ENCODE peak calls at places on chromosomes 16 and 17, in four cellular contexts. P, T, M and X are unnamed samples.

GRCh38 chr16:80806957-80807356 is 2.6 kb upstream of the CDYL2 start:
- DNase-seq in P (peak), T (peak), M (peak), X (peak)

GRCh38 chr16:9077001-9077809 is 14.2 kb upstream of the HAPSTR1 start:
- DNase-seq in P (no peak), T (peak), M (peak), X (peak)

GRCh38 chr16:47732122-47732805 is 271.1 kb downstream of the PHKB start:
- DNase-seq in P (no peak), T (peak), M (peak), X (peak)

GRCh38 chr17:6427284-6427781 is 7.6 kb downstream of the AIPL1 start:
- DNase-seq in P (peak), T (peak), M (peak), X (peak)

GRCh38 chr17:68491381-68491849 is 20.8 kb upstream of the PRKAR1A start:
- DNase-seq in P (no peak), T (no peak), M (no peak), X (no peak)

GRCh38 chr16:75024182-75024581 is 25.4 kb downstream of the ZNRF1 start:
- DNase-seq in P (no peak), T (no peak), M (no peak), X (no peak)

GRCh38 chr16:58459344-58460218 is 40.4 kb upstream of the NDRG4 start:
- DNase-seq in P (no peak), T (peak), M (peak), X (peak)

GRCh38 chr17:75393523-75394331 is 11.8 kb downstream of the GRB2 start:
- DNase-seq in P (peak), T (peak), M (peak), X (peak)

GRCh38 chr17:40178021-40178601 is 841 bp downstream of the RAPGEFL1 start:
- DNase-seq in P (no peak), T (no peak), M (no peak), X (no peak)

GRCh38 chr16:57422026-57422944 is 17.7 kb downstream of the CCL17 start:
- DNase-seq in P (no peak), T (peak), M (peak), X (peak)

GRCh38 chr17:36972186-36972686 is 23.5 kb downstream of the AATF start:
- DNase-seq in P (no peak), T (no peak), M (no peak), X (no peak)

GRCh38 chr16:31872201-31872600 is 1.4 kb upstream of the ZNF267 start:
- DNase-seq in P (no peak), T (no peak), M (no peak), X (no peak)

GRCh38 chr17:20072692-20072992 is 63.5 kb downstream of the SPECC1 start:
- DNase-seq in P (no peak), T (no peak), M (no peak), X (no peak)

GRCh38 chr16:84484579-84485254 is 19.7 kb downstream of the MEAK7 start:
- DNase-seq in P (no peak), T (peak), M (no peak), X (peak)